ENCODE peak calls at places on chromosomes 3 and 15, in ten cellular contexts. Q is fibroblast of mammary gland; S is stimulated activated CD4-positive, alpha-beta T cell treated with anti-CD3 and anti-CD28 coated beads, Interleukin-1b, Interleukin-23, amount 100 ng/mL, for 48 hours; H is T-helper 22 cell; O is anterior cingulate cortex; C is NCI-H1092; F is HCT116; J is MV-4-11; V is HS-5; W is T-helper 9 cell. K is an unnamed sample.

GRCh38 chr3:9088431-9089353 is 125.4 kb upstream of the RAD18 start:
- DNase-seq in Q (peak), S (no peak), H (no peak), O (no peak), C (no peak), F (no peak), J (peak), V (no peak), W (no peak), K (no peak)

GRCh38 chr3:187616307-187616939 is 53.8 kb downstream of the SST start:
- DNase-seq in Q (peak), S (peak), H (peak), O (no peak), C (peak), F (peak), J (peak), V (peak), W (peak), K (no peak)

GRCh38 chr3:116281313-116282143 is 163.8 kb downstream of the LSAMP start:
- DNase-seq in Q (no peak), S (no peak), H (no peak), O (no peak), C (no peak), F (no peak), J (no peak), V (no peak), W (no peak), K (no peak)

GRCh38 chr3:113079532-113079931 is 88.7 kb downstream of the GTPBP8 start:
- DNase-seq in Q (no peak), S (no peak), H (no peak), O (no peak), C (no peak), F (no peak), J (no peak), V (no peak), W (no peak), K (no peak)

GRCh38 chr3:3443482-3443881 is 264.0 kb upstream of the CRBN start:
- DNase-seq in Q (no peak), S (no peak), H (no peak), O (no peak), C (no peak), F (no peak), J (peak), V (no peak), W (no peak), K (no peak)

GRCh38 chr15:24955549-24955929 is 752 bp downstream of the SNRPN start:
- DNase-seq in Q (no peak), S (peak), H (peak), O (no peak), C (no peak), F (no peak), J (no peak), V (no peak), W (peak), K (no peak)

GRCh38 chr3:129618186-129618820 is 11.8 kb upstream of the PLXND1 start:
- DNase-seq in Q (no peak), S (no peak), H (no peak), O (no peak), C (no peak), F (no peak), J (peak), V (no peak), W (no peak), K (no peak)

GRCh38 chr3:181253796-181254195 is 264.3 kb upstream of the DNAJC19 start:
- DNase-seq in Q (no peak), S (no peak), H (no peak), O (no peak), C (no peak), F (no peak), J (no peak), V (no peak), W (no peak), K (no peak)

GRCh38 chr3:184234224-184234623 is 4.8 kb downstream of the VWA5B2 start:
- DNase-seq in Q (peak), S (no peak), H (no peak), O (peak), C (no peak), F (peak), J (peak), V (peak), W (no peak), K (no peak)

GRCh38 chr3:156867174-156867573 is 41.0 kb downstream of the LEKR1 start:
- DNase-seq in Q (no peak), S (no peak), H (no peak), O (no peak), C (no peak), F (no peak), J (no peak), V (no peak), W (no peak), K (no peak)

GRCh38 chr3:155416500-155417118 is 123.1 kb upstream of the STRIT1 start:
- DNase-seq in Q (peak), S (no peak), H (no peak), O (no peak), C (no peak), F (no peak), J (no peak), V (peak), W (no peak), K (no peak)

GRCh38 chr3:100993309-100993708 is at the start of gene ABI3BP:
- DNase-seq in Q (peak), S (peak), H (no peak), O (no peak), C (no peak), F (peak), J (peak), V (peak), W (no peak), K (no peak)

GRCh38 chr15:95265419-95265997 is 1034.1 kb downstream of the MCTP2 start:
- DNase-seq in Q (no peak), S (no peak), H (no peak), O (no peak), C (no peak), F (no peak), J (no peak), V (no peak), W (no peak), K (no peak)

GRCh38 chr15:51829360-51830278 is at the start of gene TMOD3:
- DNase-seq in Q (peak), S (peak), H (peak), O (peak), C (peak), F (peak), J (peak), V (peak), W (peak), K (peak)

K was measured in effector CD8-positive, alpha-beta T cell.